ENCODE peak calls at places on chromosomes 7 and 10, in six cellular contexts. Q is GM03348; V is stimulated activated naive B cell treated with anti-CD40 and anti-IgM and Interleukin-4, amounts not matched to agents 10 μg/mL and 1 μg/mL and 100 μg/mL, for 72 hours; U is lower lobe of right lung; S is EL; E is C1 segment of cervical spinal cord. Z is an unnamed sample.

GRCh38 chr10:6321880-6322279 is 119.1 kb downstream of the PFKFB3 start:
- DNase-seq in Q (peak), V (no peak), U (no peak), S (peak), E (no peak), Z (no peak)

GRCh38 chr10:12699258-12699700 is 302.2 kb downstream of the CCDC3 start:
- DNase-seq in Q (peak), V (no peak), U (no peak), S (no peak), E (no peak), Z (no peak)

GRCh38 chr10:110764378-110764777 is 107.3 kb upstream of the PDCD4 start:
- DNase-seq in Q (peak), V (no peak), U (no peak), S (no peak), E (no peak), Z (peak)

GRCh38 chr7:117399820-117400422 is 27.4 kb downstream of the ASZ1 start:
- DNase-seq in Q (peak), V (no peak), U (no peak), S (no peak), E (no peak), Z (no peak)

GRCh38 chr10:112189465-112189864 is 5.9 kb upstream of the GPAM start:
- DNase-seq in Q (no peak), V (no peak), U (no peak), S (no peak), E (no peak), Z (no peak)

GRCh38 chr7:7596156-7596555 is 29.5 kb downstream of the MIOS start:
- DNase-seq in Q (no peak), V (no peak), U (no peak), S (no peak), E (no peak), Z (no peak)

GRCh38 chr10:6406220-6407033 is 173.6 kb downstream of the PRKCQ start:
- DNase-seq in Q (peak), V (no peak), U (no peak), S (peak), E (no peak), Z (no peak)

GRCh38 chr7:105389090-105389650 is 449 bp upstream of the SRPK2 start:
- DNase-seq in Q (peak), V (peak), U (peak), S (peak), E (no peak), Z (no peak)

GRCh38 chr10:7045891-7046599 is 364.8 kb downstream of the SFMBT2 start:
- DNase-seq in Q (no peak), V (peak), U (no peak), S (no peak), E (no peak), Z (no peak)

GRCh38 chr7:17921891-17922416 is 18.3 kb downstream of the SNX13 start:
- DNase-seq in Q (no peak), V (no peak), U (no peak), S (no peak), E (no peak), Z (no peak)

GRCh38 chr10:89210794-89211425 is 3.8 kb upstream of the CH25H start:
- DNase-seq in Q (peak), V (no peak), U (no peak), S (no peak), E (no peak), Z (no peak)

GRCh38 chr10:13536674-13537366 is 8.0 kb upstream of the BEND7 start:
- DNase-seq in Q (peak), V (peak), U (peak), S (peak), E (no peak), Z (no peak)

GRCh38 chr7:49791089-49791741 is 17.8 kb downstream of the VWC2 start:
- DNase-seq in Q (no peak), V (no peak), U (no peak), S (no peak), E (no peak), Z (no peak)

GRCh38 chr10:62230344-62231138 is 38.1 kb downstream of the RTKN2 start:
- DNase-seq in Q (peak), V (no peak), U (no peak), S (peak), E (no peak), Z (no peak)

GRCh38 chr10:2120781-2121180 is 383.5 kb upstream of the ADARB2 start:
- DNase-seq in Q (no peak), V (no peak), U (no peak), S (no peak), E (no peak), Z (no peak)

GRCh38 chr10:106836923-106837322 is 327.6 kb downstream of the SORCS1 start:
- DNase-seq in Q (no peak), V (peak), U (no peak), S (no peak), E (no peak), Z (no peak)